ENCODE peak calls at places on chromosomes 2 and 18, in ten cellular contexts. X is fibroblast of the aortic adventitia, D is choroid plexus epithelial cell, G is endothelial cell, P is kidney, B is adrenal gland, T is GM10248, W is transverse colon, K is AG09319, F is fibroblast of lung. N is an unnamed sample.

GRCh38 chr2:222248256-222248655 is 50.5 kb downstream of the PAX3 start:
- DNase-seq in K (no peak), P (no peak), W (no peak), G (no peak), X (no peak), T (no peak), F (no peak), B (no peak), D (no peak), N (no peak)

GRCh38 chr2:112817082-112817481 is 19.5 kb downstream of the IL1B start:
- DNase-seq in W (no peak), G (no peak), B (no peak), X (no peak), D (no peak), P (no peak), K (no peak), T (no peak), F (no peak), N (no peak)

GRCh38 chr2:120613742-120614481 is 121.8 kb upstream of the GLI2 start:
- DNase-seq in F (peak), K (peak), B (no peak), X (peak), W (no peak), G (no peak), T (no peak), D (peak), P (peak), N (no peak)

GRCh38 chr2:15582645-15583340 is 8.9 kb upstream of the DDX1 start:
- DNase-seq in D (no peak), T (no peak), W (no peak), X (no peak), K (no peak), P (no peak), F (no peak), B (no peak), G (no peak), N (no peak)

GRCh38 chr2:71922501-71923142 is 225.0 kb downstream of the CYP26B1 start:
- DNase-seq in T (peak), G (no peak), D (no peak), X (no peak), K (no peak), F (no peak), W (no peak), B (no peak), P (no peak), N (no peak)

GRCh38 chr2:133292267-133292666 is 276.0 kb downstream of the NCKAP5 start:
- DNase-seq in P (no peak), D (no peak), K (no peak), W (no peak), T (no peak), G (no peak), X (no peak), F (no peak), B (no peak), N (no peak)

GRCh38 chr18:63731215-63731614 is 28.5 kb downstream of the SERPINB11 start:
- DNase-seq in P (no peak), X (no peak), F (no peak), K (no peak), W (no peak), T (no peak), D (no peak), G (no peak), B (no peak), N (no peak)

GRCh38 chr2:176464886-176465564 is 195.8 kb downstream of the MTX2 start:
- DNase-seq in F (no peak), W (no peak), P (no peak), T (no peak), B (no peak), X (no peak), G (no peak), D (no peak), K (no peak), N (no peak)

GRCh38 chr2:237833546-237833945 is 25.9 kb upstream of the RAMP1 start:
- DNase-seq in W (no peak), T (no peak), X (peak), B (no peak), P (no peak), D (peak), G (no peak), K (no peak), F (peak), N (no peak)

GRCh38 chr2:120227111-120227991 is 4.2 kb upstream of the TMEM185B start:
- DNase-seq in K (no peak), F (no peak), G (no peak), B (peak), X (no peak), T (no peak), P (peak), W (peak), D (no peak), N (no peak)

GRCh38 chr2:69827796-69828540 is 1.5 kb upstream of the GMCL1 start:
- DNase-seq in B (no peak), F (peak), X (peak), W (no peak), K (no peak), D (peak), T (no peak), G (no peak), P (no peak), N (no peak)

GRCh38 chr2:179201884-179202283 is 62.7 kb downstream of the SESTD1 start:
- DNase-seq in D (peak), B (no peak), K (no peak), P (no peak), W (no peak), T (no peak), F (no peak), G (no peak), X (no peak), N (no peak)

GRCh38 chr2:178700922-178701342 is 106.3 kb downstream of the TTN start:
- DNase-seq in G (no peak), P (no peak), D (peak), B (no peak), T (peak), W (no peak), F (peak), K (no peak), X (peak), N (peak)

GRCh38 chr2:226649871-226650660 is 149.6 kb downstream of the IRS1 start:
- DNase-seq in P (peak), F (peak), X (peak), B (peak), G (peak), K (peak), D (peak), W (peak), T (no peak), N (peak)

GRCh38 chr2:102126660-102127059 is 15.9 kb upstream of the IL1R1 start:
- DNase-seq in D (no peak), F (peak), K (no peak), W (no peak), B (no peak), T (no peak), G (no peak), P (no peak), X (no peak), N (no peak)

GRCh38 chr2:37655442-37655841 is 16.0 kb downstream of the CDC42EP3 start:
- DNase-seq in D (no peak), B (no peak), G (no peak), X (no peak), T (no peak), F (no peak), P (no peak), W (no peak), K (no peak), N (no peak)

GRCh38 chr2:234873828-234874173 is 78.0 kb upstream of the SH3BP4 start:
- DNase-seq in D (no peak), F (peak), K (no peak), P (peak), T (no peak), W (peak), X (peak), B (no peak), G (no peak), N (no peak)

GRCh38 chr2:240929364-240930095 is 23.4 kb downstream of the CROCC2 start:
- DNase-seq in T (no peak), W (peak), F (no peak), D (no peak), X (no peak), P (no peak), B (peak), G (no peak), K (no peak), N (no peak)

GRCh38 chr2:216006164-216006663 is 7.1 kb downstream of the MREG start:
- DNase-seq in P (peak), G (peak), X (no peak), K (no peak), W (peak), B (peak), D (no peak), F (peak), T (peak), N (peak)

GRCh38 chr18:79868168-79868784 is 70.5 kb downstream of the KCNG2 start:
- DNase-seq in D (no peak), P (no peak), T (no peak), W (no peak), K (no peak), B (no peak), G (no peak), F (no peak), X (no peak), N (no peak)

GRCh38 chr2:25936889-25937545 is 45.3 kb downstream of the KIF3C start:
- DNase-seq in B (no peak), X (no peak), P (peak), F (no peak), W (no peak), D (peak), K (no peak), G (no peak), T (no peak), N (no peak)

GRCh38 chr18:77144451-77145118 is 12.0 kb upstream of the MBP start:
- DNase-seq in P (no peak), T (no peak), W (no peak), F (no peak), D (no peak), B (no peak), G (no peak), K (no peak), X (no peak), N (no peak)

GRCh38 chr2:121161272-121161671 is 123.7 kb downstream of the TFCP2L1 start:
- DNase-seq in K (no peak), D (no peak), P (no peak), B (no peak), T (no peak), F (no peak), G (no peak), X (no peak), W (no peak), N (no peak)

GRCh38 chr2:27754831-27755230 is 16.7 kb upstream of the MRPL33 start:
- DNase-seq in K (no peak), B (no peak), D (no peak), G (no peak), X (no peak), P (no peak), F (no peak), T (no peak), W (no peak), N (no peak)

GRCh38 chr2:151760139-151760650 is 25.9 kb upstream of the NEB start:
- DNase-seq in K (no peak), G (no peak), W (no peak), B (peak), X (no peak), T (no peak), D (peak), F (peak), P (no peak), N (no peak)

GRCh38 chr2:221501210-221501882 is 70.8 kb downstream of the EPHA4 start:
- DNase-seq in T (no peak), G (no peak), K (no peak), D (peak), W (no peak), X (peak), P (no peak), F (peak), B (no peak), N (no peak)

GRCh38 chr2:119487434-119488244 is 36.6 kb downstream of the SCTR start:
- DNase-seq in D (no peak), K (no peak), F (no peak), B (no peak), X (no peak), P (peak), W (peak), G (no peak), T (peak), N (peak)

GRCh38 chr2:11550901-11551568 is 17.2 kb downstream of the GREB1 start:
- DNase-seq in G (no peak), B (no peak), K (no peak), T (no peak), X (no peak), W (no peak), P (no peak), F (no peak), D (no peak), N (no peak)

GRCh38 chr2:74944987-74945782 is 13.3 kb upstream of the POLE4 start:
- DNase-seq in T (peak), D (peak), W (no peak), G (no peak), B (no peak), P (no peak), K (no peak), X (peak), F (peak), N (peak)

GRCh38 chr2:191707542-191707941 is 29.6 kb downstream of the NABP1 start:
- DNase-seq in W (no peak), F (no peak), K (no peak), B (no peak), T (no peak), D (no peak), P (no peak), G (no peak), X (no peak), N (no peak)

GRCh38 chr2:8986327-8986976 is 17.0 kb downstream of the MBOAT2 start:
- DNase-seq in B (no peak), P (no peak), X (no peak), K (no peak), F (no peak), T (no peak), D (no peak), G (peak), W (no peak), N (no peak)

GRCh38 chr2:150672311-150672710 is 184.8 kb upstream of the RND3 start:
- DNase-seq in X (no peak), K (no peak), W (no peak), T (no peak), G (no peak), P (no peak), D (peak), B (no peak), F (peak), N (no peak)

GRCh38 chr2:23475036-23475435 is 90.1 kb downstream of the KLHL29 start:
- DNase-seq in T (no peak), F (no peak), X (no peak), G (no peak), D (no peak), P (no peak), K (no peak), B (no peak), W (no peak), N (no peak)

GRCh38 chr2:35343135-35343534 is 1012.4 kb upstream of the CRIM1 start:
- DNase-seq in D (no peak), W (no peak), K (no peak), F (no peak), P (no peak), B (no peak), X (no peak), T (no peak), G (no peak), N (no peak)

GRCh38 chr2:46495347-46496030 is 16.1 kb downstream of the TMEM247 start:
- DNase-seq in B (no peak), W (no peak), G (no peak), D (peak), P (no peak), X (peak), K (no peak), T (no peak), F (peak), N (no peak)

DNA sequence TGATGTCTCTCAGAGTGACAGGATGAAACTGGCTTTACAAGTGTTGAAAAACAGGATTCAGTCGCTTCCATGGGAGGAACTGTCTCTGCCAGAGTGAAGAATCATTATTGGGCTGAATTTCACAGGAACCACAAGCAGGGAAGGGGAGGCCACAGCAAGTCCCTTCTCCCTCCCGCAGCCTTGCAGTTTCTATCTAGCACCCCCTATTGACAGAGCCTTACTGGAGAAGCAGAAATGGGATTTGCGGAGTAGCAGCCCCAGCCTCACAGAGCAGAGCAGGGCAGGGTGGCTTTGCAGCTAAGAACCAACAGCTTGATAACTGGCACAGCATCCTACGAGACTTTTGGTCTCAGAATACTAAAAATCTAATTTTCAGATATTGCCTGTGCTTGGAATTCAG is 33.3 kb upstream of the RMP24 start:
- DNase-seq in B (no peak), K (no peak), F (no peak), P (no peak), G (peak), T (no peak), D (peak), X (peak), W (no peak), N (no peak)
- TF ChIP-seq CTCF in B (no peak), K (peak), F (peak), P (no peak), G (peak), T (peak), D (peak), X (peak), W (no peak), N (no peak)

GRCh38 chr2:85830645-85831044 is 58.1 kb downstream of the ST3GAL5 start:
- DNase-seq in K (no peak), T (no peak), P (no peak), W (no peak), F (no peak), X (no peak), G (no peak), B (no peak), D (peak), N (no peak)
- TF ChIP-seq CTCF in K (peak), T (peak), P (no peak), W (no peak), F (no peak), X (no peak), G (no peak), B (no peak), D (peak), N (no peak)

DNA sequence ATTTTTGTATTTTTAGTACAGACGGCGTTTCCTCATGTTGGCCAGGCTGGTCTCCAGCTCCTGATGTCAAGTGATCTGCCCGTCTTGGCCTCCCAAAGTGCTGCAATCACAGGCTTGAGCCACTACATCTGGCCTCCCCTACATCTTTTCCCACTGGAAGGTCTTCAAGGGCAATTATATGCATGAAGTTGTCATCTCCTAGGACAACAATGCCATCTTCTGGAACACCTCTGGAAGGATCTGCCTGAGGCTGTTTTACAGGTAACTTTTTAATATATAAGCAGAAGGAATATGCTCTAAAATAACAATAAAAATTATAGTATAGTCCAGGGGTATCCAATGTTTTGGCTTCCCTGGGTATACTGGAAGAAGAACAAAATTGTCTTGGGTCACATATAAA is 321.4 kb downstream of the AFF3 start:
- DNase-seq in D (no peak), B (no peak), K (no peak), X (no peak), P (no peak), G (no peak), T (no peak), F (no peak), W (no peak), N (no peak)
- TF ChIP-seq CTCF in D (no peak), B (no peak), K (no peak), X (no peak), P (no peak), G (no peak), T (peak), F (no peak), W (no peak), N (no peak)

GRCh38 chr18:10003866-10004265 is 90.0 kb downstream of the VAPA start:
- DNase-seq in D (no peak), T (no peak), G (no peak), W (no peak), F (no peak), B (no peak), P (no peak), K (no peak), X (no peak), N (no peak)

GRCh38 chr18:10008006-10008647 is 94.3 kb downstream of the VAPA start:
- DNase-seq in B (no peak), P (no peak), T (no peak), D (no peak), X (no peak), G (no peak), W (no peak), F (no peak), K (no peak), N (no peak)

GRCh38 chr18:10009321-10010144 is 95.7 kb downstream of the VAPA start:
- DNase-seq in K (no peak), F (no peak), B (no peak), G (no peak), D (no peak), W (no peak), P (no peak), T (no peak), X (no peak), N (no peak)

GRCh38 chr18:10003281-10003680 is 89.5 kb downstream of the VAPA start:
- DNase-seq in W (no peak), G (no peak), X (no peak), T (no peak), K (no peak), F (no peak), B (no peak), P (no peak), D (no peak), N (no peak)

DNA sequence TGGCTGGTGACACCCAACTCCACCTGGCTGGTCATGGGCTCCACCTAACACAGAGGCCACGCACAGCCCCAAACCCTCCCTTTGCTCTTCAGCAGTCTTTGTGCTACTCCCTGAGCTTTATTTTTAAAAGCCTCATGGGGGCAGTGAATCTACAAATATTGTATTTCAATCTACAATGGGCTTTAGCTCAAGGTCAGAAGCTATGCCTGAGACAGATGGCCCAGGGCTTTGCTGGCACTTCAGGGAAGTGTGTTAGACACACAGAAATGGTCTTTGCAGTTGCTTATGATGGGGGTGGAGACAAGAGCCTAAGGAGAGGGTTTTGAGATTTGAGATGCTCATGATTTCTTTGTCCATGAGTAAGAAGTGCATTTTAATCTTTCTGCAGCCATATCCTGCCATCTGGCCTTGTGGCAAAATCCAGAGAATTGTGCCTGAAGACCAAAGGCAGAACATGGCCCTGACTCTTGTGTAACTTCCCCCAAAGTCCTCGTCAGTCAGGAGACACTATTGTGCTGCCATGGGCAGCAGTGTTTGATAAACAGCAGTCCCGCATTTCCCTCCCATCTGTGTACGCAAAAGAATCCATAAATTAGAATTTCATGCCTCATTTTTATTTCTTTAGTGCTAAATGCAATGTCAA is 92.6 kb downstream of the VAPA start:
- DNase-seq in G (no peak), D (peak), T (no peak), X (peak), W (no peak), B (no peak), K (peak), F (peak), P (no peak), N (no peak)
- TF ChIP-seq CTCF in G (no peak), D (peak), T (no peak), X (peak), W (peak), B (peak), K (peak), F (peak), P (no peak), N (no peak)

DNA sequence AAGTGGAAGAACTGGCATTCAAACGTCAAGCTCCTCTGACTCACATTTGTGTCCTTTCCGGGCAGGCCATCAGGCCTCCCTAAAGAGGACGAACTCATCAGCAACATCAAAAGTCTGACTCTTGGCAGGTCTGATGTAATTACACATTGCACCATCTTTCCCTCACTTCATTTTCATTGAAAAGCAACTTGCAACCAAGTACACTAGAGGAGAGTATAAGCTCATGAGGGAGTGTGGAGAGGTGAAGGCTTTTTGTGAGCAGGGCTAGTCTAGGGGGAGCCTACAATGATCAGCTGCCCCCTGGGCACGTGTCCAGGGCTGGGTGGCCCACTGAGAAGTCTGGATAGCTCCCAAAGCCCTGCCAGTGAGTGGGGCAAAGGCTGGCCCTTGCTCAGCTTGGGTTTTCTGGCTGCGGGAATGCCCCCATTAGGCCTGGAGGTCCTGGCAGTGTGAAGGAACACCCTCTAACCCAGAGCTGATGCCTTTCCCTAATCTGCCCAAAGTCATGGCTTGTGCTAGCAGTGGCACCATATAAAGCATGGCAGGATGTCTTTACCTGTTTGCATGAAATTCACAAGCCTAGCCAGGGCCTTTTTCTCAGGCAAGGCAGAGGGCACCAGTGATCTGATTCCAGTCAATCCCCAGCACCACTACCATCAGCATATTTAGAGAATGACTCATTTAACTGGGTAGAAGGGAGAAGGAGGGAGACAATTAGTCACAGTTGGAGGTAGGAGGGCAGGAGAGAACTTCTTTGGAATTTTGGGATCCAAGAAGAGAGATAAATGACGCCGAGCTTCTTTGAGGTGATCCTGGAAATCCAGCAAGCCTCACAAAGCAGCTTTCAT is 8.5 kb upstream of the DAW1 start:
- DNase-seq in K (no peak), P (peak), B (peak), T (no peak), W (no peak), G (no peak), D (peak), X (peak), F (peak), N (no peak)
- TF ChIP-seq CTCF in K (peak), P (no peak), B (no peak), T (no peak), W (no peak), G (no peak), D (peak), X (peak), F (no peak), N (no peak)